ENCODE peak calls at places on chromosomes 13 and 19, in eight cellular contexts. B is transverse colon, E is endodermal cell, P is Peyer's patch, M is right atrium auricular region, Y is aorta, O is mesenchymal stem cell, T is adipocyte. H is an unnamed sample.
A peak's percentile ranks its signal among the peaks of the same experiment; 100 is the strongest.

GRCh38 chr19:41774515-41774980 is 19.2 kb downstream of the CEACAM6 start:
- DNase-seq in B (peak; percentile 84), E (no peak), P (peak; percentile 88), M (no peak), Y (no peak), O (no peak), T (no peak), H (no peak)

GRCh38 chr19:56596676-56597075 is 1.6 kb downstream of the ZNF71 start:
- DNase-seq in B (no peak), E (no peak), P (no peak), M (no peak), Y (no peak), O (no peak), T (no peak), H (no peak)

GRCh38 chr13:46551410-46552301 is 1.3 kb upstream of the LRCH1 start:
- DNase-seq in B (peak; percentile 88), E (peak; percentile 90), P (peak; percentile 94), M (peak; percentile 87), Y (peak; percentile 95), O (peak; percentile 84), T (peak; percentile 87), H (peak; percentile 84)

GRCh38 chr13:38888309-38888708 is 102.3 kb downstream of the STOML3 start:
- DNase-seq in B (no peak), E (peak; percentile 59), P (no peak), M (no peak), Y (no peak), O (peak; percentile 32), T (no peak), H (no peak)

GRCh38 chr13:66040506-66040905 is 1189.6 kb downstream of the PCDH9 start:
- DNase-seq in B (no peak), E (no peak), P (no peak), M (no peak), Y (no peak), O (peak; percentile 6), T (no peak), H (no peak)

GRCh38 chr13:23567792-23568480 is 2.3 kb upstream of the TNFRSF19 start:
- DNase-seq in B (no peak), E (peak; percentile 56), P (no peak), M (no peak), Y (no peak), O (no peak), T (no peak), H (no peak)

GRCh38 chr19:2329528-2329927 is 1.0 kb downstream of the SPPL2B start:
- DNase-seq in B (no peak), E (no peak), P (no peak), M (no peak), Y (no peak), O (no peak), T (peak; percentile 3), H (no peak)

GRCh38 chr13:34967851-34968562 is 25.9 kb downstream of the NBEA start:
- DNase-seq in B (no peak), E (no peak), P (no peak), M (no peak), Y (no peak), O (no peak), T (no peak), H (no peak)

GRCh38 chr13:40315416-40316064 is 350.9 kb downstream of the FOXO1 start:
- DNase-seq in B (no peak), E (no peak), P (peak; percentile 57), M (no peak), Y (no peak), O (no peak), T (no peak), H (no peak)

GRCh38 chr13:113882266-113882627 is 18.4 kb upstream of the GAS6 start:
- DNase-seq in B (no peak), E (no peak), P (no peak), M (peak; percentile 72), Y (peak; percentile 82), O (no peak), T (no peak), H (no peak)

DNA sequence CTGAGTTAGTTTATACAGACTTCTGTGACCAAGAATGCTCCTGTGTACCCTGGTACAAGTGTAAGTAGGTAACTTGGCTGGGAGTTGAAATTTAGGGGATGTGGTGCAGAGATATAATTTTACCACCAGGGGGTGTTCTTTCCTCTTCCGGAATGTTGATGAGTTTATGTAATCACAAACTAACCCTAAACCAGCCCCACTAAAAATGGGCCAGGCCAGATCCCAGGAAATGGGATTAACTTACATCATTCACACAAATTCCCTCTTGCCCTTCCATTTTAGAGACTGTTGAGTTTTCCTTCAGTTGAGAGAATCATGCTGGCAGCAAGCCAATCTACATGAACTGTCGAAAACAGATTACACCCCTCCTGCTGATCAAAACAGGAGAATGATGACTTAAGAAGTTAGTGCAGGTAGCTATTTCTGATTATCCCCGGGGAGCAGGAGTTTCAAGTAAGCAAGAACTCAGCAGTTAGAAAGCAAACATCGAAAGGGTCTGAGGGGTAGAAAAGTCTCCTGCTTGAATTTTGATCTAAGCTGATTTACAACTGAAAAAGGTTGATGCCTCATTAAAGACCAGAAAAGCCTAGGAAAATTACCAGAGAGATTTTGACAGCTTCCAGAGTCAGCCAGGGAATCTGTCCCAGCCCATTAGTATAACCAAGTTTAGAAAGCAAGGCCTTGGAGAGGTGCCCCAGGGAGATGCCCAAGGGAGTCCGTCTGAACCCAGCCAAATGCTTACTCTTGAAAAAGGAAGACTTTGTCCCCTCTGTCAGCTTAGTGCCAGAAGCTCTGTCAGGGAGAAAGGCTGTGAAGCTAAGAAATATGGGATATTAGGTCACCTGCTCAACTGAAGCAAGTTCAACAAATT is 32.3 kb upstream of the MED4 start:
- DNase-seq in B (peak; percentile 19), E (peak; percentile 78), P (peak; percentile 63), M (peak; percentile 80), Y (peak; percentile 81), O (peak; percentile 72), T (peak; percentile 82), H (peak; percentile 63)
- H3K4me1 ChIP-seq in B (peaks cover 3% of the 10 kb centered on the region), E (peaks cover 4% of the 10 kb centered on the region), P (no peaks in the 10 kb centered on the region), M (no peaks in the 10 kb centered on the region), Y (peaks cover 3% of the 10 kb centered on the region), O (no peaks in the 10 kb centered on the region), T (peaks cover 22% of the 10 kb centered on the region), H (no peaks in the 10 kb centered on the region)

GRCh38 chr19:4052993-4053422 is 13.7 kb downstream of the ZBTB7A start:
- DNase-seq in B (peak; percentile 76), E (no peak), P (peak; percentile 72), M (no peak), Y (no peak), O (no peak), T (no peak), H (peak; percentile 48)

GRCh38 chr19:4054471-4055208 is 12.1 kb downstream of the ZBTB7A start:
- DNase-seq in B (no peak), E (no peak), P (no peak), M (no peak), Y (peak; percentile 76), O (no peak), T (no peak), H (peak; percentile 58)

GRCh38 chr19:4053423-4054324 is 13.0 kb downstream of the ZBTB7A start:
- DNase-seq in B (peak; percentile 70), E (no peak), P (peak; percentile 67), M (no peak), Y (no peak), O (no peak), T (no peak), H (no peak)

GRCh38 chr19:4052114-4052992 is 14.3 kb downstream of the ZBTB7A start:
- DNase-seq in B (peak; percentile 94), E (no peak), P (peak; percentile 93), M (no peak), Y (no peak), O (no peak), T (no peak), H (peak; percentile 96)

GRCh38 chr19:4055209-4055552 is 11.5 kb downstream of the ZBTB7A start:
- DNase-seq in B (no peak), E (no peak), P (no peak), M (no peak), Y (no peak), O (no peak), T (no peak), H (no peak)
- H3K4me1 ChIP-seq in B (peaks cover 77% of the 10 kb centered on the region), E (no peaks in the 10 kb centered on the region), P (peaks cover 9% of the 10 kb centered on the region), M (no peaks in the 10 kb centered on the region), Y (no peaks in the 10 kb centered on the region), O (peaks cover 57% of the 10 kb centered on the region), T (peaks cover 55% of the 10 kb centered on the region), H (no peaks in the 10 kb centered on the region)

DNA sequence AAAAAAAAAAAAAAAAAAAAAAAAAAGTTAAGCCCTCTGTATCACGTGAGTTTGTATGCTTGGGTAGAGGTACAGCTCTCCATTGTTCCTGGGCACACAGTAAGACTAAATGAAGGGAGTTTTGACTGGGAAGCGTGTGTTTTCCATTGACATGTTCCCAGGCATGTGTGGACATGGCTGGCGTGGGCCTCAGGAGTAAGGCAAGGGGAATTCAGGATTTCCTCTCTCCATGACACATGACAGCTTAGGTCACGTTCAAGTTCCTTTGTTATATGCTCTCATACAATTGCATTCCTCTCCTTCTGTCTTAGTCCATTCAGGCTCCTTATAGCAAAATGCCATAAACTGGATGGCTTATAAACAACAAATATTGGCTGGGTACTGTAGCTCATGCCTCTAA is 17.1 kb upstream of the MAP3K10 start:
- DNase-seq in B (no peak), E (no peak), P (no peak), M (no peak), Y (no peak), O (no peak), T (no peak), H (no peak)
- H3K4me1 ChIP-seq in B (no peaks in the 10 kb centered on the region), E (no peaks in the 10 kb centered on the region), P (no peaks in the 10 kb centered on the region), M (no peaks in the 10 kb centered on the region), Y (no peaks in the 10 kb centered on the region), O (no peaks in the 10 kb centered on the region), T (peaks cover 9% of the 10 kb centered on the region), H (no peaks in the 10 kb centered on the region)

GRCh38 chr19:1129535-1129934 is 25.7 kb downstream of the GPX4 start:
- DNase-seq in B (no peak), E (no peak), P (no peak), M (no peak), Y (no peak), O (no peak), T (no peak), H (no peak)

GRCh38 chr19:1128111-1128510 is 24.3 kb downstream of the GPX4 start:
- DNase-seq in B (no peak), E (no peak), P (no peak), M (no peak), Y (no peak), O (no peak), T (no peak), H (no peak)

GRCh38 chr19:1123885-1124677 is 20.3 kb downstream of the GPX4 start:
- DNase-seq in B (no peak), E (no peak), P (no peak), M (no peak), Y (no peak), O (no peak), T (no peak), H (no peak)

GRCh38 chr19:1125601-1126533 is 22.1 kb downstream of the GPX4 start:
- DNase-seq in B (no peak), E (no peak), P (no peak), M (no peak), Y (no peak), O (no peak), T (peak; percentile 37), H (no peak)

DNA sequence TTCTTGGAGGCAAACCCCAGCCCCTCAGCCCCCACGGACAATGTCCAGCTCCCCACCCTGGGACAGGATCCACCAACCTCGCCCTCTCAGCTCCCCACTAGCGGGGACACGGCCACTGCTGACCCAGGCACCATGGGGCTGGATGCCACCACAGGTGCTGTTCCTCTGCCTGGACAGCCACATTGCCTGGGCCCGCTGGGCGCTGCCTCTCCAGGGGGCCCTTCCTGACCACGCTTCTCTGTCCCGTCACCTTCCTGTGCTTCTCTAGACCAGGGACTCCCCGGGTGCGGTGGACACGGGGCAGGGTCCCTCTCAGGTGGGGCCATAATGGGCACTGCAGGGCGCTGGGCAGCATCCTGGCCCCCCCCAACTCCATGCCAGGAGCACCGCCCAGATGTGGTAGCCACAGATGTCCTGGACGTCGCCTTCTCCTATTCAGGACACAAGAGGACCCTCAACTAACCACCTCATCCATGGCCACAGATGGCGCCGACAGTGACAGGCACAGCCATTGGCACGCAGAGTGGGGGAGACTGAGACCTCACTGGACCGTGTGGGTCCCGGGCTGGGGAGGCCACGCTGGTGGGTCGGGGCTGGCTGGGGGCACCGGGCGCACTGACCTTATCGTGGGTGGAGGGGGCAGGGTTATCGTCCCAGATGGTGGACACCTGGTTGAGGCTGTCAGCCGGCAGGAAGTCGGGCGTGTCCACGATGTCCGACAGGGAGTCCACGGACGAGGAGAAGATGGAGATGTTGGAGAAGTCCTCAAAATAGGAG is 23.4 kb downstream of the GPX4 start:
- DNase-seq in B (no peak), E (no peak), P (no peak), M (no peak), Y (no peak), O (no peak), T (no peak), H (no peak)
- H3K4me1 ChIP-seq in B (peaks cover 19% of the 10 kb centered on the region), E (no peaks in the 10 kb centered on the region), P (no peaks in the 10 kb centered on the region), M (no peaks in the 10 kb centered on the region), Y (no peaks in the 10 kb centered on the region), O (peaks cover 65% of the 10 kb centered on the region), T (peaks cover 22% of the 10 kb centered on the region), H (no peaks in the 10 kb centered on the region)